ENCODE peak calls at places on chromosomes 7 and 10, in four cellular contexts. One of them, this sample, is unnamed.

GRCh38 chr10:102628451-102628911 is 15.8 kb upstream of the TRIM8 start:
- DNase-seq in IMR-90: no peak
- DNase-seq in ovary: peak
- DNase-seq in heart left ventricle: peak
- DNase-seq in this sample: peak

GRCh38 chr10:104337985-104338735 is at the start of gene ITPRIP:
- DNase-seq in ovary: peak
- DNase-seq in IMR-90: peak
- DNase-seq in heart left ventricle: peak
- DNase-seq in this sample: peak

GRCh38 chr10:118216526-118217035 is 125.5 kb downstream of the FAM204A start:
- DNase-seq in IMR-90: no peak
- DNase-seq in ovary: no peak
- DNase-seq in heart left ventricle: no peak
- DNase-seq in this sample: peak

GRCh38 chr7:74584160-74584954 is 73.2 kb upstream of the GTF2I start:
- DNase-seq in ovary: no peak
- DNase-seq in heart left ventricle: no peak
- DNase-seq in IMR-90: no peak
- DNase-seq in this sample: no peak

GRCh38 chr7:26443761-26444160 is 152.1 kb downstream of the SNX10 start:
- DNase-seq in heart left ventricle: no peak
- DNase-seq in ovary: no peak
- DNase-seq in IMR-90: no peak
- DNase-seq in this sample: no peak

GRCh38 chr10:102645741-102646609 is 1.7 kb downstream of the TRIM8 start:
- DNase-seq in ovary: peak
- DNase-seq in IMR-90: peak
- DNase-seq in heart left ventricle: peak
- DNase-seq in this sample: peak

GRCh38 chr10:132114953-132115520 is 49.3 kb downstream of the JAKMIP3 start:
- DNase-seq in IMR-90: no peak
- DNase-seq in ovary: peak
- DNase-seq in heart left ventricle: peak
- DNase-seq in this sample: no peak

GRCh38 chr10:3467052-3467906 is 294.7 kb upstream of the PITRM1 start:
- DNase-seq in heart left ventricle: peak
- DNase-seq in IMR-90: peak
- DNase-seq in ovary: peak
- DNase-seq in this sample: peak

GRCh38 chr7:44062180-44062902 is 3.0 kb downstream of the PGAM2 start:
- DNase-seq in ovary: peak
- DNase-seq in IMR-90: no peak
- DNase-seq in heart left ventricle: peak
- DNase-seq in this sample: no peak

GRCh38 chr7:127336458-127336857 is 56.0 kb downstream of the ZNF800 start:
- DNase-seq in heart left ventricle: no peak
- DNase-seq in ovary: no peak
- DNase-seq in IMR-90: no peak
- DNase-seq in this sample: no peak

GRCh38 chr10:93813507-93814465 is 56.0 kb downstream of the LGI1 start:
- DNase-seq in heart left ventricle: peak
- DNase-seq in IMR-90: peak
- DNase-seq in ovary: peak
- DNase-seq in this sample: no peak

GRCh38 chr7:45069444-45070253 is 19.1 kb downstream of the NACAD start:
- DNase-seq in heart left ventricle: no peak
- DNase-seq in IMR-90: no peak
- DNase-seq in ovary: no peak
- DNase-seq in this sample: no peak

GRCh38 chr10:69065406-69066361 is 22.2 kb upstream of the SRGN start:
- DNase-seq in IMR-90: peak
- DNase-seq in ovary: no peak
- DNase-seq in heart left ventricle: no peak
- DNase-seq in this sample: no peak

GRCh38 chr10:93277360-93277759 is 203.7 kb downstream of the CYP26A1 start:
- DNase-seq in IMR-90: no peak
- DNase-seq in heart left ventricle: no peak
- DNase-seq in ovary: no peak
- DNase-seq in this sample: no peak

GRCh38 chr7:44390701-44391100 is 65.3 kb upstream of the CAMK2B start:
- DNase-seq in IMR-90: no peak
- DNase-seq in heart left ventricle: no peak
- DNase-seq in ovary: no peak
- DNase-seq in this sample: no peak

GRCh38 chr7:87624628-87625027 is 3.6 kb upstream of the RUNDC3B start:
- DNase-seq in heart left ventricle: no peak
- DNase-seq in IMR-90: no peak
- DNase-seq in ovary: no peak
- DNase-seq in this sample: no peak

GRCh38 chr10:95788830-95789229 is 32.9 kb downstream of the ENTPD1 start:
- DNase-seq in heart left ventricle: no peak
- DNase-seq in IMR-90: peak
- DNase-seq in ovary: no peak
- DNase-seq in this sample: no peak

DNA sequence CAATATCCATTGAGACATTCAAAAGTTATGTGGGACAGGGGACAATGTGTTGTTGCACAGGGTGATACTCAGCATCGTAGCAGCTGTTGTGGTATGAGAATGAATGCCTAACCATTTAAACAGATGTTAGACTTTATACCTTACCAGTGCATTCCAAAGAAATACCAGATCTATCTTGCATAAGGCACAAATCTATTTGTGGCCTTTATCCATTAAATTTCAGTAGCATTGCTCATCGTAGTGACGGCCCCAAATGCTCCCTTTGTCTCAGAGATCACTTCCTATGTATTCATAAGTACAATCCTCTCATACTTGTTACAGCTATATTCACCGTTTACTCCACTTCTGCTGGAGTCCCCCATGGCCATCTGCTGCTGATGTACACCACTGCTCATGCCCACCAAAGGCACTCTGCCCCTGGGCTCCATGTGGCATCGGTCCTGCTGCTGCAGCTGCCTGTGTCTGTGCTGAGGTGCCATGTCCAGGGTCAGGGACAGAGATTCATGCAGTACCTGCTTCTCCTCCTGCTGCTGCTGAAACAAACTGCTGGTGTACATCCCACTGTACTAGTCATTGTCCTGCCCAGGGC is 96.3 kb downstream of the CPED1 start:
- DNase-seq in heart left ventricle: no peak
- DNase-seq in IMR-90: peak
- DNase-seq in ovary: no peak
- DNase-seq in this sample: no peak
- TF ChIP-seq POLR2A in heart left ventricle: no peak
- TF ChIP-seq POLR2A in IMR-90: peak
- TF ChIP-seq POLR2A in ovary: no peak
- TF ChIP-seq POLR2A in this sample: no peak

GRCh38 chr7:130973637-130974036 is 239.6 kb upstream of the KLF14 start:
- DNase-seq in ovary: no peak
- DNase-seq in heart left ventricle: no peak
- DNase-seq in IMR-90: no peak
- DNase-seq in this sample: no peak

GRCh38 chr7:130971297-130971696 is 237.3 kb upstream of the KLF14 start:
- DNase-seq in heart left ventricle: no peak
- DNase-seq in ovary: no peak
- DNase-seq in IMR-90: no peak
- DNase-seq in this sample: no peak

GRCh38 chr7:130972201-130972600 is 238.2 kb upstream of the KLF14 start:
- DNase-seq in ovary: no peak
- DNase-seq in IMR-90: no peak
- DNase-seq in heart left ventricle: no peak
- DNase-seq in this sample: no peak

GRCh38 chr7:130970196-130970595 is 236.2 kb upstream of the KLF14 start:
- DNase-seq in IMR-90: no peak
- DNase-seq in heart left ventricle: no peak
- DNase-seq in ovary: no peak
- DNase-seq in this sample: no peak

GRCh38 chr7:130970696-130971095 is 236.7 kb upstream of the KLF14 start:
- DNase-seq in heart left ventricle: no peak
- DNase-seq in ovary: no peak
- DNase-seq in IMR-90: peak
- DNase-seq in this sample: no peak
- H3K27ac ChIP-seq in heart left ventricle: no peak
- H3K27ac ChIP-seq in ovary: peak
- H3K27ac ChIP-seq in IMR-90: no peak
- H3K27ac ChIP-seq in this sample: peak

GRCh38 chr7:131517218-131517923 is 39.1 kb downstream of the PODXL start:
- DNase-seq in ovary: no peak
- DNase-seq in heart left ventricle: no peak
- DNase-seq in IMR-90: no peak
- DNase-seq in this sample: no peak
- TF ChIP-seq POLR2A in ovary: no peak
- TF ChIP-seq POLR2A in heart left ventricle: no peak
- TF ChIP-seq POLR2A in IMR-90: no peak
- TF ChIP-seq POLR2A in this sample: no peak

GRCh38 chr10:983401-983800 is 4.8 kb upstream of the GTPBP4 start:
- DNase-seq in heart left ventricle: no peak
- DNase-seq in IMR-90: no peak
- DNase-seq in ovary: no peak
- DNase-seq in this sample: no peak
- H3K27ac ChIP-seq in heart left ventricle: no peak
- H3K27ac ChIP-seq in IMR-90: no peak
- H3K27ac ChIP-seq in ovary: no peak
- H3K27ac ChIP-seq in this sample: no peak